ENCODE peak calls at places on chromosome 7, in six cellular contexts. One of them, this sample, is unnamed.

GRCh38 chr7:78568690-78569089 is 770.1 kb downstream of the PHTF2 start:
- DNase-seq in A549: no peak
- DNase-seq in kidney epithelial cell: no peak
- DNase-seq in Panc1: no peak
- DNase-seq in tibial artery: no peak
- DNase-seq in gastrocnemius medialis: no peak
- DNase-seq in this sample: no peak

GRCh38 chr7:34497153-34497777 is 160.8 kb upstream of the NPSR1 start:
- DNase-seq in Panc1: no peak
- DNase-seq in tibial artery: no peak
- DNase-seq in gastrocnemius medialis: no peak
- DNase-seq in kidney epithelial cell: no peak
- DNase-seq in A549: no peak
- DNase-seq in this sample: no peak

GRCh38 chr7:64651632-64652165 is 14.2 kb upstream of the ZNF107 start:
- DNase-seq in gastrocnemius medialis: no peak
- DNase-seq in kidney epithelial cell: no peak
- DNase-seq in Panc1: no peak
- DNase-seq in A549: no peak
- DNase-seq in tibial artery: no peak
- DNase-seq in this sample: no peak

GRCh38 chr7:43135129-43135528 is 22.7 kb downstream of the HECW1 start:
- DNase-seq in Panc1: no peak
- DNase-seq in A549: no peak
- DNase-seq in kidney epithelial cell: no peak
- DNase-seq in tibial artery: no peak
- DNase-seq in gastrocnemius medialis: no peak
- DNase-seq in this sample: no peak

GRCh38 chr7:887488-887820 is 11.1 kb downstream of the GET4 start:
- DNase-seq in tibial artery: no peak
- DNase-seq in Panc1: no peak
- DNase-seq in kidney epithelial cell: no peak
- DNase-seq in gastrocnemius medialis: no peak
- DNase-seq in A549: no peak
- DNase-seq in this sample: no peak

GRCh38 chr7:121755286-121755685 is 117.7 kb upstream of the PTPRZ1 start:
- DNase-seq in kidney epithelial cell: no peak
- DNase-seq in gastrocnemius medialis: no peak
- DNase-seq in Panc1: no peak
- DNase-seq in tibial artery: no peak
- DNase-seq in A549: no peak
- DNase-seq in this sample: no peak

GRCh38 chr7:25386311-25386744 is 158.0 kb upstream of the NPVF start:
- DNase-seq in kidney epithelial cell: no peak
- DNase-seq in gastrocnemius medialis: no peak
- DNase-seq in A549: no peak
- DNase-seq in tibial artery: no peak
- DNase-seq in Panc1: no peak
- DNase-seq in this sample: no peak

GRCh38 chr7:135772639-135773019 is 24.0 kb upstream of the FAM180A start:
- DNase-seq in kidney epithelial cell: no peak
- DNase-seq in Panc1: no peak
- DNase-seq in tibial artery: no peak
- DNase-seq in gastrocnemius medialis: no peak
- DNase-seq in A549: no peak
- DNase-seq in this sample: no peak

GRCh38 chr7:21326916-21327315 is 101.0 kb upstream of the SP4 start:
- DNase-seq in Panc1: no peak
- DNase-seq in A549: no peak
- DNase-seq in kidney epithelial cell: no peak
- DNase-seq in gastrocnemius medialis: no peak
- DNase-seq in tibial artery: no peak
- DNase-seq in this sample: no peak

GRCh38 chr7:8433477-8434289 is at the start of gene NXPH1:
- DNase-seq in kidney epithelial cell: no peak
- DNase-seq in gastrocnemius medialis: no peak
- DNase-seq in A549: no peak
- DNase-seq in Panc1: no peak
- DNase-seq in tibial artery: no peak
- DNase-seq in this sample: no peak

GRCh38 chr7:47255441-47255840 is 326.5 kb downstream of the TNS3 start:
- DNase-seq in tibial artery: no peak
- DNase-seq in A549: no peak
- DNase-seq in kidney epithelial cell: no peak
- DNase-seq in gastrocnemius medialis: no peak
- DNase-seq in Panc1: no peak
- DNase-seq in this sample: no peak

GRCh38 chr7:7100432-7100849 is 81.9 kb upstream of the C1GALT1 start:
- DNase-seq in A549: no peak
- DNase-seq in gastrocnemius medialis: no peak
- DNase-seq in Panc1: no peak
- DNase-seq in kidney epithelial cell: no peak
- DNase-seq in tibial artery: no peak
- DNase-seq in this sample: no peak

GRCh38 chr7:131581241-131582157 is 25.1 kb upstream of the PODXL start:
- DNase-seq in gastrocnemius medialis: peak
- DNase-seq in kidney epithelial cell: no peak
- DNase-seq in Panc1: no peak
- DNase-seq in A549: no peak
- DNase-seq in tibial artery: no peak
- DNase-seq in this sample: peak

GRCh38 chr7:139737221-139738100 is 40.3 kb downstream of the HIPK2 start:
- DNase-seq in gastrocnemius medialis: no peak
- DNase-seq in kidney epithelial cell: no peak
- DNase-seq in tibial artery: no peak
- DNase-seq in A549: no peak
- DNase-seq in Panc1: no peak
- DNase-seq in this sample: no peak

GRCh38 chr7:159031135-159031701 is 113.4 kb downstream of the VIPR2 start:
- DNase-seq in kidney epithelial cell: no peak
- DNase-seq in Panc1: no peak
- DNase-seq in A549: no peak
- DNase-seq in gastrocnemius medialis: no peak
- DNase-seq in tibial artery: peak
- DNase-seq in this sample: peak

GRCh38 chr7:111485981-111486380 is 76.3 kb downstream of the IMMP2L start:
- DNase-seq in tibial artery: no peak
- DNase-seq in kidney epithelial cell: no peak
- DNase-seq in A549: no peak
- DNase-seq in gastrocnemius medialis: no peak
- DNase-seq in Panc1: no peak
- DNase-seq in this sample: no peak

GRCh38 chr7:80093349-80093748 is 41.3 kb upstream of the GNAI1 start:
- DNase-seq in kidney epithelial cell: no peak
- DNase-seq in Panc1: no peak
- DNase-seq in tibial artery: no peak
- DNase-seq in A549: no peak
- DNase-seq in gastrocnemius medialis: no peak
- DNase-seq in this sample: no peak

GRCh38 chr7:80095545-80095944 is 39.1 kb upstream of the GNAI1 start:
- DNase-seq in gastrocnemius medialis: no peak
- DNase-seq in kidney epithelial cell: no peak
- DNase-seq in Panc1: no peak
- DNase-seq in tibial artery: no peak
- DNase-seq in A549: no peak
- DNase-seq in this sample: no peak

GRCh38 chr7:80097756-80098155 is 36.9 kb upstream of the GNAI1 start:
- DNase-seq in Panc1: no peak
- DNase-seq in kidney epithelial cell: no peak
- DNase-seq in gastrocnemius medialis: no peak
- DNase-seq in A549: no peak
- DNase-seq in tibial artery: no peak
- DNase-seq in this sample: no peak

GRCh38 chr7:80100254-80100653 is 34.4 kb upstream of the GNAI1 start:
- DNase-seq in gastrocnemius medialis: no peak
- DNase-seq in kidney epithelial cell: no peak
- DNase-seq in Panc1: no peak
- DNase-seq in tibial artery: no peak
- DNase-seq in A549: no peak
- DNase-seq in this sample: no peak

GRCh38 chr7:80098795-80099194 is 35.8 kb upstream of the GNAI1 start:
- DNase-seq in tibial artery: no peak
- DNase-seq in kidney epithelial cell: no peak
- DNase-seq in gastrocnemius medialis: no peak
- DNase-seq in Panc1: no peak
- DNase-seq in A549: no peak
- DNase-seq in this sample: no peak
- TF ChIP-seq CTCF in tibial artery: no peak
- TF ChIP-seq CTCF in kidney epithelial cell: peak
- TF ChIP-seq CTCF in gastrocnemius medialis: no peak
- TF ChIP-seq CTCF in Panc1: peak
- TF ChIP-seq CTCF in A549: no peak
- TF ChIP-seq CTCF in this sample: no peak

DNA sequence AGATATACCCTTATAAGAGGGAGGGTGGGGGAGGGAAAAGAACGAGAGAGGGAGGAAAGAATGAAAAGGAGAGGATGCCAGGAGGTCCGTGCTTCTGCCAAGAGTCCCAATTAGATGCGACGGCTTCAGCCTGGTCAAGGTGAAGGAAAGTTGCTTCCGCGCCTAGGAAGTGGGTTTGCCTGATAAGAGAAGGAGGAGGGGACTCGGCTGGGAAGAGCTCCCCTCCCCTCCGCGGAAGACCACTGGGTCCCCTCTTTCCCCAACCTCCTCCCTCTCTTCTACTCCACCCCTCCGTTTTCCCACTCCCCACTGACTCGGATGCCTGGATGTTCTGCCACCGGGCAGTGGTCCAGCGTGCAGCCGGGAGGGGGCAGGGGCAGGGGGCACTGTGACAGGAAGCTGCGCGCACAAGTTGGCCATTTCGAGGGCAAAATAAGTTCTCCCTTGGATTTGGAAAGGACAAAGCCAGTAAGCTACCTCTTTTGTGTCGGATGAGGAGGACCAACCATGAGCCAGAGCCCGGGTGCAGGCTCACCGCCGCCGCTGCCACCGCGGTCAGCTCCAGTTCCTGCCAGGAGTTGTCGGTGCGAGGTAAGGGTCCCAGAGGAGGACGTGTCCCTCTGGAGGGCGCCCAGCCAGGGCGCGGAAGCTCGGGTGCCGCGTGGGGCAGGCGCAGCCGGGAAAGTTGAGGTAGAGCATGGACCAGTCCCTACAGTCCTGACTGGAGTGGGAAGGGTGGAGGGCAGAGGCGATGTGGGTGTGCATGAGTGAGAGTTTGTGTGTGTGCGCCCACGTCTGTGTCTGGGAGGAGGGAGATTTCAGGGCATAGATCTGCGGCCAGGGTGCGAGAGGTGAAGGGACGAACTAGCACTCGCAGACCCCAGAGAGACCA is 819 bp downstream of the GRM3 start:
- DNase-seq in Panc1: no peak
- DNase-seq in kidney epithelial cell: no peak
- DNase-seq in A549: no peak
- DNase-seq in tibial artery: no peak
- DNase-seq in gastrocnemius medialis: no peak
- DNase-seq in this sample: no peak
- H3K4me3 ChIP-seq in Panc1: peak
- H3K4me3 ChIP-seq in kidney epithelial cell: no peak
- H3K4me3 ChIP-seq in A549: no peak
- H3K4me3 ChIP-seq in tibial artery: peak
- H3K4me3 ChIP-seq in gastrocnemius medialis: peak
- H3K4me3 ChIP-seq in this sample: peak

DNA sequence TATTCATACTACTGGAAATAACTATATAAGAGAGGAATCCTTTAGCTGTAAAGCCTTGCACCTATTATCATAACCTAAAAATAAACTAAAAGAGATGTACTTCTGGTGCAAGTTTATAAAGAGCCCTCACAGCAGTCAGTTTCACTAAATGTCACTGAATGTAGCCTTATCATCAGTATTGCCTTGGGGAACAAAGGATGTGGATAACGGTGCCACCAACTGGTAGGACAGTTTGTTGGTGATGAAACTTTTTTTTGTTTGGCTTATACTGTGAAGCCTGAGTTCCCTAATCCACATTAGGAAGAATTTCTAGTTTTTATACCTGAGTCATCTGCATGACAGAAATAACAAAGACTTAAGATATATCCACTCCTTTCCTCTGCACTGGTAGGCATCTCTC is 117.9 kb upstream of the COL1A2 start:
- DNase-seq in Panc1: no peak
- DNase-seq in A549: peak
- DNase-seq in tibial artery: no peak
- DNase-seq in kidney epithelial cell: no peak
- DNase-seq in gastrocnemius medialis: no peak
- DNase-seq in this sample: no peak
- TF ChIP-seq CTCF in Panc1: peak
- TF ChIP-seq CTCF in A549: peak
- TF ChIP-seq CTCF in tibial artery: peak
- TF ChIP-seq CTCF in kidney epithelial cell: peak
- TF ChIP-seq CTCF in gastrocnemius medialis: no peak
- TF ChIP-seq CTCF in this sample: peak

GRCh38 chr7:3067606-3068005 is 23.9 kb upstream of the CARD11 start:
- DNase-seq in A549: no peak
- DNase-seq in tibial artery: no peak
- DNase-seq in kidney epithelial cell: no peak
- DNase-seq in gastrocnemius medialis: no peak
- DNase-seq in Panc1: no peak
- DNase-seq in this sample: no peak

GRCh38 chr7:3064077-3064476 is 20.4 kb upstream of the CARD11 start:
- DNase-seq in kidney epithelial cell: no peak
- DNase-seq in tibial artery: no peak
- DNase-seq in Panc1: no peak
- DNase-seq in gastrocnemius medialis: no peak
- DNase-seq in A549: no peak
- DNase-seq in this sample: no peak

GRCh38 chr7:3066506-3066905 is 22.8 kb upstream of the CARD11 start:
- DNase-seq in A549: no peak
- DNase-seq in tibial artery: no peak
- DNase-seq in gastrocnemius medialis: no peak
- DNase-seq in kidney epithelial cell: no peak
- DNase-seq in Panc1: no peak
- DNase-seq in this sample: no peak

GRCh38 chr7:3067193-3067592 is 23.5 kb upstream of the CARD11 start:
- DNase-seq in gastrocnemius medialis: no peak
- DNase-seq in Panc1: no peak
- DNase-seq in tibial artery: no peak
- DNase-seq in A549: no peak
- DNase-seq in kidney epithelial cell: no peak
- DNase-seq in this sample: no peak

GRCh38 chr7:3065724-3066143 is 22.1 kb upstream of the CARD11 start:
- DNase-seq in kidney epithelial cell: no peak
- DNase-seq in A549: peak
- DNase-seq in tibial artery: no peak
- DNase-seq in gastrocnemius medialis: no peak
- DNase-seq in Panc1: peak
- DNase-seq in this sample: no peak
- H3K4me3 ChIP-seq in kidney epithelial cell: no peak
- H3K4me3 ChIP-seq in A549: no peak
- H3K4me3 ChIP-seq in tibial artery: no peak
- H3K4me3 ChIP-seq in gastrocnemius medialis: no peak
- H3K4me3 ChIP-seq in Panc1: no peak
- H3K4me3 ChIP-seq in this sample: no peak